ENCODE peak calls at places on chromosomes 1 and 21, in nine cellular contexts. K is body of pancreas; T is hepatocyte; L is tibial artery; G is CD8-positive, alpha-beta T cell; O is fibroblast of mammary gland; I is HCT116; B is MM.1S; Q is spleen. M is an unnamed sample.

GRCh38 chr21:33871171-33871570 is 44.4 kb downstream of the ATP5PO start:
- DNase-seq in K (no peak), T (no peak), L (no peak), G (no peak), O (peak), I (no peak), B (no peak), Q (no peak), M (no peak)

GRCh38 chr1:37498872-37499617 is 15.5 kb downstream of the MEAF6 start:
- DNase-seq in K (peak), T (peak), L (no peak), G (no peak), O (peak), I (no peak), B (no peak), Q (no peak), M (no peak)

GRCh38 chr1:78333426-78334012 is 157.3 kb upstream of the PTGFR start:
- DNase-seq in K (peak), T (peak), L (no peak), G (no peak), O (peak), I (peak), B (no peak), Q (no peak), M (peak)

GRCh38 chr1:2972879-2973575 is 48.2 kb upstream of the ACTRT2 start:
- DNase-seq in K (no peak), T (no peak), L (peak), G (no peak), O (no peak), I (no peak), B (no peak), Q (peak), M (no peak)

GRCh38 chr1:223670458-223671159 is 5.1 kb upstream of the CAPN8 start:
- DNase-seq in K (peak), T (peak), L (no peak), G (no peak), O (peak), I (peak), B (peak), Q (no peak), M (no peak)

GRCh38 chr1:6601865-6602668 is 602 bp downstream of the KLHL21 start:
- DNase-seq in K (peak), T (peak), L (peak), G (no peak), O (peak), I (no peak), B (peak), Q (peak), M (no peak)

GRCh38 chr1:152347116-152347728 is 12.6 kb downstream of the FLG2 start:
- DNase-seq in K (peak), T (peak), L (no peak), G (peak), O (peak), I (peak), B (peak), Q (no peak), M (peak)

GRCh38 chr1:231493421-231494185 is 34.9 kb upstream of the TSNAX start:
- DNase-seq in K (no peak), T (no peak), L (no peak), G (no peak), O (peak), I (no peak), B (no peak), Q (no peak), M (no peak)

GRCh38 chr1:214439352-214440119 is 111.9 kb downstream of the PTPN14 start:
- DNase-seq in K (peak), T (peak), L (no peak), G (no peak), O (peak), I (peak), B (peak), Q (no peak), M (no peak)

GRCh38 chr1:42690477-42691156 is 8.4 kb downstream of the YBX1 start:
- DNase-seq in K (no peak), T (no peak), L (no peak), G (no peak), O (no peak), I (no peak), B (no peak), Q (no peak), M (no peak)

GRCh38 chr1:161163793-161164192 is 2.4 kb upstream of the PPOX start:
- DNase-seq in K (no peak), T (no peak), L (no peak), G (no peak), O (no peak), I (no peak), B (no peak), Q (peak), M (no peak)

GRCh38 chr1:49527606-49528305 is 496.0 kb downstream of the AGBL4 start:
- DNase-seq in K (no peak), T (no peak), L (no peak), G (no peak), O (no peak), I (no peak), B (no peak), Q (no peak), M (no peak)

GRCh38 chr1:95604784-95605183 is 370.8 kb downstream of the RWDD3 start:
- DNase-seq in K (no peak), T (no peak), L (no peak), G (no peak), O (no peak), I (no peak), B (no peak), Q (no peak), M (no peak)

GRCh38 chr1:85379203-85380136 is 85.5 kb downstream of the DDAH1 start:
- DNase-seq in K (no peak), T (no peak), L (no peak), G (no peak), O (no peak), I (no peak), B (no peak), Q (no peak), M (no peak)

GRCh38 chr1:157092831-157093230 is 6.8 kb downstream of the ETV3L start:
- DNase-seq in K (peak), T (no peak), L (peak), G (no peak), O (peak), I (no peak), B (no peak), Q (peak), M (no peak)

GRCh38 chr1:29033829-29034466 is 89.8 kb downstream of the TMEM200B start:
- DNase-seq in K (no peak), T (peak), L (no peak), G (no peak), O (peak), I (peak), B (peak), Q (no peak), M (peak)

GRCh38 chr1:179177182-179177581 is 52.3 kb downstream of the ABL2 start:
- DNase-seq in K (no peak), T (no peak), L (peak), G (no peak), O (peak), I (no peak), B (no peak), Q (no peak), M (no peak)

GRCh38 chr1:106944721-106945120 is 111.8 kb upstream of the PRMT6 start:
- DNase-seq in K (no peak), T (no peak), L (no peak), G (no peak), O (peak), I (no peak), B (no peak), Q (no peak), M (no peak)

GRCh38 chr1:241837901-241838300 is 10.1 kb upstream of the EXO1 start:
- DNase-seq in K (no peak), T (peak), L (no peak), G (no peak), O (peak), I (no peak), B (no peak), Q (no peak), M (no peak)

DNA sequence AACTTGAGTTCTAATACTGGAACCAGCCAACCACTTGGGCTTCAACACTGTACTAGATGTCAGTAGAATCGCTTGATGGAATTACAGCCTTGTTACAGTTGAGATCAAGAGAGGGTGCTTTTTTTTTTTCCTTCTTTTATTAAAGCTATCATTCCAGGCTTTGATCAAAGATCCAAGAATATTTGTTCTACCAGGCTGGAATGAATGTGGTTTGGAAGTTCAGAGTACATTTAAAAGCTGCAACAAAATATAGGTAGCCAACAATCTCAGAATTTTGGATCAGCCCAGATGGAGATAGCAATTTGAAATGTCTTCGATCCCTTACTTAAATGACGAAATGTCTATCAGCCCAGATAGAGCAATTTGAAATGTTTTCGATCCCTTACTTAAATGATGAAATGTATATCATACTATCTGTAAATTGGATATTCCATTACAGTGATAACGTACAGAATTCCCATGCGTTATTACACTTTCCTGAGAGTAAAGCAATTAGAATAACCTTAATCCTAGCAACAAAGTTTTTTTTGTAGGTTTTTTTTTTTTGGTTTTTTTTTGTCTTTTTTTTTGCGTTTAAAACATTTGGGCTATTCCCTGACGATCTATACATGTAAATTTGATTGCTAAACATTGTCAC is 3.6 kb downstream of the ZNF281 start:
- DNase-seq in K (no peak), T (no peak), L (no peak), G (no peak), O (no peak), I (no peak), B (no peak), Q (no peak), M (no peak)
- H3K4me3 ChIP-seq in K (no peak), T (no peak), L (no peak), G (no peak), O (no peak), I (no peak), B (no peak), Q (no peak), M (no peak)

DNA sequence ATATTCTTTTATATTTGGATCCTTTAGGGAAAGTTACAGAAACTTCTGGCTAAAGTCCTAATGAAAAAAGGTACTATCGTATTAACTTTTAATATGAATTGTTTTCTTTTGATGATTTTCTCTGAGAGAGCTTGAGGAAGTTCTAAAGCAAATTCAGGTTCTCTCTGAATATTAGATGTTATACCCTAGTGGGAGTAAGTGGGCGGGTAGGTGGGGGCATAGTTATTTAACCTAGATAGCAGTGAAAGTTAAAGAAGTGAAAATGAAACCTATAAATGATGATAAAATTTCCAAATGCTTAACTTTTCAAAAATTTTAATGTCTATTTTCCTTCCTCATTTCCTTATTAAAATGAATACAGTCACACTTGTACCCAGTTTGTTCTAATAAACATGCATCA is 26.2 kb upstream of the B3GALT2 start:
- DNase-seq in K (no peak), T (no peak), L (no peak), G (no peak), O (no peak), I (no peak), B (no peak), Q (no peak), M (no peak)
- H3K4me3 ChIP-seq in K (no peak), T (no peak), L (no peak), G (no peak), O (no peak), I (no peak), B (no peak), Q (no peak), M (no peak)

GRCh38 chr21:31265293-31265692 is 78.8 kb downstream of the TIAM1 start:
- DNase-seq in K (no peak), T (no peak), L (no peak), G (no peak), O (no peak), I (no peak), B (no peak), Q (no peak), M (no peak)
- H3K4me3 ChIP-seq in K (no peak), T (no peak), L (no peak), G (no peak), O (peak), I (no peak), B (no peak), Q (no peak), M (no peak)

GRCh38 chr21:7957713-7958064 is 2563.7 kb upstream of the TPTE start:
- DNase-seq in K (no peak), T (no peak), L (no peak), G (no peak), O (no peak), I (no peak), B (no peak), Q (no peak), M (no peak)
- H3K4me3 ChIP-seq in K (no peak), T (no peak), L (no peak), G (no peak), O (no peak), I (no peak), B (no peak), Q (no peak), M (no peak)

GRCh38 chr21:45560106-45561021 is 18.1 kb upstream of the SLC19A1 start:
- DNase-seq in K (no peak), T (no peak), L (peak), G (peak), O (no peak), I (no peak), B (no peak), Q (peak), M (no peak)

GRCh38 chr21:45562965-45563364 is 20.7 kb upstream of the SLC19A1 start:
- DNase-seq in K (no peak), T (no peak), L (no peak), G (no peak), O (no peak), I (no peak), B (no peak), Q (no peak), M (no peak)

GRCh38 chr21:45558044-45558721 is 15.9 kb upstream of the SLC19A1 start:
- DNase-seq in K (no peak), T (no peak), L (no peak), G (peak), O (no peak), I (no peak), B (no peak), Q (peak), M (no peak)

GRCh38 chr21:45559216-45560105 is 17.2 kb upstream of the SLC19A1 start:
- DNase-seq in K (no peak), T (no peak), L (peak), G (peak), O (no peak), I (no peak), B (no peak), Q (peak), M (no peak)

DNA sequence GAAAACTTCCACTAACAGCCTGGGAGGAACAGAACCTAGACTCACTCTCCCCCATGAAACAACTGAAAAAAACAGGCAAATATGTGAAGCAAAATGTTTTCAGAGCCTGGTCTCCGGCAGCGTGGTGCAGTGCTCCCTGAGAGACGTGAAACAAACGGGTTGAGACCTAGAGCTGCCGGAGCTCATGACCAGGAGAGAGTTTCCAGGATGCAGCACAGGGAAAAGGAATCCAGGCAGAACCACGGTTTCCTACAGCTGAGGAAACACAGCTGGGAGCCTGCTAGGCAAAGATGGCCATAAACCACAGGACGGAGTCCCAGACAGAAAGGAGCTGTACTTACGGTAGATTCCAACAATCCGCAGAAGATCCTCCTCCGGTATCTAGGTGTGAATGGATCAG is 20.2 kb upstream of the SLC19A1 start:
- DNase-seq in K (no peak), T (no peak), L (peak), G (no peak), O (no peak), I (no peak), B (no peak), Q (no peak), M (no peak)
- H3K4me3 ChIP-seq in K (no peak), T (no peak), L (no peak), G (no peak), O (no peak), I (no peak), B (no peak), Q (no peak), M (no peak)

DNA sequence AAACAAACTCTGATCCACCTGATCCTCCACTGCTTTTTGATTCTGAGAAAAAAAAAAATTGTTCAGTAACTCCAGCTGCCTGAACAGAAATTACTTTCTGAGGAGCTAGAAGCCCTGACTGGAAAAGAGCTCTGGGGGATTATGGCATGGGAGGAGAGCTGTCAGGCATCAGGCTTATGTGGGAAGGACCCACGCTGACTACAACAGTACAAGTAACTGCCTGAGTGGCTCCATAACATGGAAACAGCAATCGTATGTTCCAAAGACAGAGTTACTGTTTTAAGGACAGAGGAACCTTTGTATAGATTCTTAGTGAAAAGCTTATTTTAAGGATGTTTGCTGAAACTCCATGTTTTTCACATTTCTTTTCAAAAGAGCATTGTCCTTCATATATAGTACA is 1.2 kb upstream of the ANGPTL7 start:
- DNase-seq in K (no peak), T (peak), L (no peak), G (no peak), O (no peak), I (no peak), B (no peak), Q (no peak), M (no peak)
- H3K4me3 ChIP-seq in K (no peak), T (no peak), L (no peak), G (no peak), O (no peak), I (no peak), B (no peak), Q (no peak), M (no peak)

GRCh38 chr21:43353282-43354010 is 73.5 kb downstream of the SIK1 start:
- DNase-seq in K (no peak), T (no peak), L (no peak), G (no peak), O (no peak), I (no peak), B (no peak), Q (no peak), M (no peak)
- H3K4me3 ChIP-seq in K (no peak), T (no peak), L (no peak), G (no peak), O (no peak), I (no peak), B (no peak), Q (no peak), M (no peak)

GRCh38 chr1:201648911-201649775 is 110.2 kb downstream of the NAV1 start:
- DNase-seq in K (peak), T (peak), L (peak), G (no peak), O (peak), I (no peak), B (no peak), Q (no peak), M (no peak)
- H3K4me3 ChIP-seq in K (no peak), T (peak), L (peak), G (no peak), O (peak), I (peak), B (no peak), Q (peak), M (peak)

DNA sequence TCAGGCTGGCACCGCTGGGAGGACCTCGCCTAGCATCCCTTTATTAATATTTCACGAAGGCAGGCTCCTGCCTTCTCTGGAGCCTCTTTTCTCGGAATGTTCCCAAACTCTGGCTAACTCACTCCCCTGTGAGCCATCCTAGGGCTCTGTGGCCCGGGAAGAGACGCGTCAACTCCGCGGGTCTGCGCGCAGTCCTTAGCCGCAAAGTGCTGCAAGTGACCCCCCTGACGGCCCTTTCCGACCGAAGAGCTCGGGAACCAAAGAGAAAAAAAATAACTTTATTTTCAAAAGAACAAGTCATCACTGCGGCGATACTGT is 14.6 kb downstream of the NR5A2 start:
- DNase-seq in K (no peak), T (no peak), L (no peak), G (no peak), O (no peak), I (no peak), B (no peak), Q (no peak), M (no peak)
- H3K4me3 ChIP-seq in K (peak), T (peak), L (peak), G (no peak), O (no peak), I (no peak), B (no peak), Q (no peak), M (no peak)